ENCODE peak calls at places on chromosomes 7 and 10, in ten cellular contexts. Z, I, J, F, G, Y, K, L, T and R are unnamed samples.

GRCh38 chr10:30330512-30331168 is 18.4 kb downstream of the MTPAP start:
- DNase-seq in Z (no peak), I (no peak), J (peak; percentile 30), F (no peak), G (no peak), Y (no peak), K (no peak), L (no peak), T (no peak), R (no peak)

GRCh38 chr7:34160261-34160752 is 255.0 kb downstream of the BMPER start:
- DNase-seq in Z (no peak), I (peak; percentile 54), J (peak; percentile 92), F (no peak), G (no peak), Y (peak; percentile 83), K (no peak), L (peak; percentile 63), T (no peak), R (no peak)

GRCh38 chr10:96974348-96974747 is 142.2 kb downstream of the LCOR start:
- DNase-seq in Z (no peak), I (no peak), J (peak; percentile 15), F (no peak), G (no peak), Y (no peak), K (no peak), L (no peak), T (no peak), R (no peak)

GRCh38 chr7:78198756-78199155 is 400.2 kb downstream of the PHTF2 start:
- DNase-seq in Z (no peak), I (no peak), J (peak; percentile 75), F (no peak), G (no peak), Y (peak; percentile 60), K (no peak), L (peak; percentile 30), T (no peak), R (no peak)

GRCh38 chr7:151817981-151818673 is 58.8 kb downstream of the PRKAG2 start:
- DNase-seq in Z (no peak), I (no peak), J (no peak), F (no peak), G (no peak), Y (no peak), K (no peak), L (no peak), T (no peak), R (no peak)

GRCh38 chr10:118948784-118949183 is 80.7 kb upstream of the NANOS1 start:
- DNase-seq in Z (no peak), I (no peak), J (no peak), F (no peak), G (no peak), Y (no peak), K (peak; percentile 73), L (no peak), T (no peak), R (no peak)

GRCh38 chr7:158573310-158573709 is 14.3 kb downstream of the PTPRN2 start:
- DNase-seq in Z (no peak), I (no peak), J (no peak), F (no peak), G (no peak), Y (no peak), K (no peak), L (no peak), T (no peak), R (no peak)

GRCh38 chr10:12476661-12477060 is 127.3 kb downstream of the CAMK1D start:
- DNase-seq in Z (no peak), I (no peak), J (no peak), F (no peak), G (no peak), Y (no peak), K (no peak), L (no peak), T (no peak), R (no peak)

GRCh38 chr7:155456517-155456771 is 1.5 kb upstream of the EN2 start:
- DNase-seq in Z (no peak), I (no peak), J (no peak), F (no peak), G (no peak), Y (no peak), K (no peak), L (no peak), T (no peak), R (no peak)

GRCh38 chr10:103542764-103543616 is 49.5 kb downstream of the NEURL1 start:
- DNase-seq in Z (peak; percentile 42), I (no peak), J (peak; percentile 49), F (peak; percentile 66), G (peak; percentile 44), Y (peak; percentile 71), K (no peak), L (peak; percentile 51), T (no peak), R (peak; percentile 31)

GRCh38 chr7:106057962-106058901 is 53.9 kb downstream of the SYPL1 start:
- DNase-seq in Z (no peak), I (no peak), J (no peak), F (no peak), G (peak; percentile 69), Y (no peak), K (no peak), L (no peak), T (peak; percentile 93), R (no peak)

GRCh38 chr7:75599244-75599771 is 107.2 kb downstream of the SPDYE5 start:
- DNase-seq in Z (peak; percentile 66), I (no peak), J (no peak), F (peak; percentile 76), G (peak; percentile 87), Y (no peak), K (no peak), L (no peak), T (peak; percentile 95), R (no peak)

GRCh38 chr10:86851329-86852207 is 95.1 kb downstream of the BMPR1A start:
- DNase-seq in Z (no peak), I (peak; percentile 50), J (peak; percentile 92), F (no peak), G (no peak), Y (peak; percentile 42), K (no peak), L (no peak), T (no peak), R (no peak)

GRCh38 chr7:1225462-1226154 is 7.1 kb upstream of the UNCX start:
- DNase-seq in Z (peak; percentile 79), I (no peak), J (no peak), F (peak; percentile 85), G (peak; percentile 43), Y (no peak), K (no peak), L (no peak), T (peak; percentile 6), R (peak; percentile 16)

GRCh38 chr10:10093035-10093434 is 924.6 kb upstream of the CELF2 start:
- DNase-seq in Z (no peak), I (no peak), J (no peak), F (no peak), G (no peak), Y (no peak), K (no peak), L (no peak), T (no peak), R (no peak)

GRCh38 chr10:7955446-7955845 is 99.0 kb upstream of the GATA3 start:
- DNase-seq in Z (no peak), I (no peak), J (no peak), F (no peak), G (no peak), Y (no peak), K (no peak), L (no peak), T (no peak), R (no peak)

GRCh38 chr7:128875523-128875948 is 12.9 kb downstream of the ATP6V1F start:
- DNase-seq in Z (no peak), I (no peak), J (no peak), F (no peak), G (no peak), Y (no peak), K (no peak), L (no peak), T (no peak), R (no peak)

GRCh38 chr7:157425137-157425731 is 88.4 kb downstream of the DNAJB6 start:
- DNase-seq in Z (no peak), I (no peak), J (no peak), F (no peak), G (peak; percentile 19), Y (no peak), K (no peak), L (no peak), T (no peak), R (no peak)

GRCh38 chr10:70722820-70723424 is 50.6 kb downstream of the ADAMTS14 start:
- DNase-seq in Z (no peak), I (peak; percentile 20), J (peak; percentile 53), F (no peak), G (no peak), Y (peak; percentile 85), K (no peak), L (peak; percentile 30), T (no peak), R (no peak)

GRCh38 chr10:121289800-121290199 is 308.4 kb downstream of the FGFR2 start:
- DNase-seq in Z (no peak), I (no peak), J (no peak), F (no peak), G (no peak), Y (no peak), K (no peak), L (no peak), T (no peak), R (no peak)

GRCh38 chr10:47037654-47038425 is 126.6 kb downstream of the PTPN20 start:
- DNase-seq in Z (no peak), I (no peak), J (no peak), F (no peak), G (no peak), Y (no peak), K (no peak), L (no peak), T (no peak), R (no peak)

GRCh38 chr7:5212633-5213285 is 22.7 kb downstream of the WIPI2 start:
- DNase-seq in Z (no peak), I (no peak), J (no peak), F (no peak), G (no peak), Y (no peak), K (no peak), L (no peak), T (no peak), R (no peak)

GRCh38 chr7:1418505-1419309 is 40.6 kb downstream of the MICALL2 start:
- DNase-seq in Z (no peak), I (no peak), J (peak; percentile 13), F (peak; percentile 89), G (peak; percentile 77), Y (peak; percentile 31), K (no peak), L (no peak), T (no peak), R (no peak)

GRCh38 chr10:130762481-130762880 is 549.0 kb downstream of the TCERG1L start:
- DNase-seq in Z (no peak), I (no peak), J (no peak), F (no peak), G (no peak), Y (no peak), K (no peak), L (no peak), T (no peak), R (no peak)

GRCh38 chr7:45589061-45589460 is 14.9 kb downstream of the ADCY1 start:
- DNase-seq in Z (no peak), I (no peak), J (no peak), F (no peak), G (no peak), Y (no peak), K (no peak), L (no peak), T (no peak), R (no peak)

GRCh38 chr7:86149266-86149665 is 494.4 kb upstream of the GRM3 start:
- DNase-seq in Z (no peak), I (no peak), J (no peak), F (no peak), G (no peak), Y (no peak), K (no peak), L (no peak), T (no peak), R (no peak)

GRCh38 chr7:39582536-39582935 is 16.3 kb downstream of the YAE1 start:
- DNase-seq in Z (no peak), I (no peak), J (no peak), F (no peak), G (peak; percentile 98), Y (no peak), K (no peak), L (peak; percentile 34), T (no peak), R (no peak)

GRCh38 chr7:151694441-151694827 is 174.7 kb upstream of the RHEB start:
- DNase-seq in Z (no peak), I (no peak), J (no peak), F (no peak), G (no peak), Y (no peak), K (no peak), L (no peak), T (no peak), R (no peak)